ENCODE peak calls at places on chromosomes 3 and 15, in seven cellular contexts. T, N, H, E, M, U and Y are unnamed samples.

GRCh38 chr3:171797265-171797679 is 13.0 kb downstream of the PLD1 start:
- DNase-seq in H (no peak), E (no peak), U (no peak), N (no peak), M (no peak), T (no peak), Y (no peak)

GRCh38 chr15:91852741-91853500 is 587 bp upstream of the SLCO3A1 start:
- DNase-seq in U (peak; percentile 95), H (peak; percentile 70), E (peak; percentile 59), T (peak; percentile 91), N (peak; percentile 78), M (peak; percentile 65), Y (peak; percentile 71)

GRCh38 chr15:82086243-82086995 is 40.6 kb upstream of the MEX3B start:
- DNase-seq in U (no peak), N (no peak), H (no peak), E (no peak), T (no peak), M (no peak), Y (no peak)

GRCh38 chr3:152402698-152403456 is 134.1 kb downstream of the MBNL1 start:
- DNase-seq in N (no peak), E (no peak), U (peak; percentile 50), M (no peak), T (no peak), H (no peak), Y (no peak)

GRCh38 chr3:17075358-17075757 is 190.6 kb downstream of the PLCL2 start:
- DNase-seq in M (no peak), H (no peak), U (no peak), N (no peak), E (no peak), T (no peak), Y (no peak)

GRCh38 chr3:198113219-198114053 is 153.4 kb downstream of the LMLN start:
- DNase-seq in N (no peak), U (no peak), M (no peak), T (no peak), E (peak; percentile 16), H (no peak), Y (no peak)

GRCh38 chr3:127367593-127367992 is 79.7 kb upstream of the PRR20G start:
- DNase-seq in E (no peak), T (peak; percentile 46), H (no peak), U (no peak), N (no peak), M (no peak), Y (no peak)

GRCh38 chr3:182133752-182134151 is 422.0 kb downstream of the SOX2 start:
- DNase-seq in M (no peak), N (no peak), U (no peak), T (no peak), H (no peak), E (no peak), Y (peak; percentile 29)

GRCh38 chr3:68699541-68699940 is 232.8 kb downstream of the TAFA4 start:
- DNase-seq in T (no peak), H (no peak), E (no peak), N (no peak), U (no peak), M (no peak), Y (no peak)

GRCh38 chr15:93088200-93088980 is 621 bp downstream of the RGMA start:
- DNase-seq in U (peak; percentile 30), M (no peak), T (peak; percentile 70), E (peak; percentile 32), N (peak; percentile 67), H (peak; percentile 22), Y (no peak)

GRCh38 chr3:40516201-40516600 is 8.6 kb upstream of the ZNF621 start:
- DNase-seq in E (no peak), M (no peak), H (no peak), N (no peak), U (no peak), T (no peak), Y (no peak)

GRCh38 chr3:72336821-72337479 is 511.3 kb downstream of the SHQ1 start:
- DNase-seq in U (no peak), M (no peak), T (peak; percentile 91), E (peak; percentile 28), N (peak; percentile 88), H (no peak), Y (no peak)